ENCODE peak calls at places on chromosome 9, in five cellular contexts. O, U, T, V and J are unnamed samples.

GRCh38 chr9:97689401-97689800 is 7.7 kb downstream of the XPA start:
- DNase-seq in U (no peak), V (peak; percentile 17), O (no peak), T (no peak), J (no peak)

GRCh38 chr9:84397822-84398221 is 57.3 kb upstream of the SLC28A3 start:
- DNase-seq in U (no peak), O (no peak), V (peak; percentile 62), T (peak; percentile 67), J (peak; percentile 68)

GRCh38 chr9:72951520-72952393 is 1.1 kb downstream of the ALDH1A1 start:
- DNase-seq in T (no peak), O (no peak), V (no peak), U (no peak), J (no peak)

GRCh38 chr9:92664394-92665152 is 5.4 kb downstream of the IPPK start:
- DNase-seq in V (peak; percentile 31), T (peak; percentile 10), O (no peak), U (peak; percentile 18), J (no peak)

GRCh38 chr9:133113928-133114351 is 7.1 kb downstream of the RALGDS start:
- DNase-seq in V (peak; percentile 5), T (no peak), U (no peak), O (peak; percentile 49), J (no peak)

GRCh38 chr9:98067184-98067583 is 10.7 kb downstream of the NANS start:
- DNase-seq in T (no peak), V (no peak), O (no peak), U (no peak), J (no peak)

GRCh38 chr9:113349434-113350337 is at the start of gene BSPRY:
- DNase-seq in V (no peak), U (peak; percentile 29), O (no peak), T (no peak), J (no peak)

GRCh38 chr9:100554935-100555401 is 22.9 kb upstream of the CAVIN4 start:
- DNase-seq in O (no peak), V (peak; percentile 64), U (no peak), T (peak; percentile 59), J (peak; percentile 31)

GRCh38 chr9:95778957-95779356 is 96.5 kb upstream of the ERCC6L2 start:
- DNase-seq in O (no peak), T (peak; percentile 56), U (no peak), V (peak; percentile 93), J (peak; percentile 94)

GRCh38 chr9:117734523-117735314 is 30.5 kb downstream of the TLR4 start:
- DNase-seq in U (no peak), T (peak; percentile 50), V (no peak), O (no peak), J (peak; percentile 9)

GRCh38 chr9:100587375-100587774 is 9.5 kb downstream of the CAVIN4 start:
- DNase-seq in T (no peak), O (no peak), V (peak; percentile 23), U (no peak), J (no peak)

GRCh38 chr9:108786756-108787663 is 68.8 kb downstream of the ACTL7B start:
- DNase-seq in T (peak; percentile 50), O (no peak), V (peak; percentile 1), U (no peak), J (peak; percentile 39)

GRCh38 chr9:95857122-95857521 is 18.4 kb upstream of the ERCC6L2 start:
- DNase-seq in T (peak; percentile 72), O (no peak), V (peak; percentile 87), U (no peak), J (peak; percentile 70)

GRCh38 chr9:83962165-83962564 is 17.9 kb downstream of the HNRNPK start:
- DNase-seq in O (no peak), V (peak; percentile 23), U (no peak), T (no peak), J (peak; percentile 45)

GRCh38 chr9:117153021-117153420 is 261.8 kb downstream of the ASTN2 start:
- DNase-seq in T (peak; percentile 1), O (no peak), U (no peak), V (peak; percentile 57), J (peak; percentile 19)

GRCh38 chr9:100222674-100223073 is 123.6 kb downstream of the INVS start:
- DNase-seq in V (peak; percentile 53), O (no peak), T (peak; percentile 58), U (no peak), J (peak; percentile 56)

GRCh38 chr9:109968702-109969450 is 188.9 kb downstream of the PALM2AKAP2 start:
- DNase-seq in U (no peak), T (peak; percentile 37), V (peak; percentile 54), O (peak; percentile 38), J (peak; percentile 38)

GRCh38 chr9:126630458-126631237 is 16.9 kb downstream of the LMX1B start:
- DNase-seq in U (no peak), T (no peak), O (no peak), V (no peak), J (no peak)

GRCh38 chr9:16154570-16155078 is 601.8 kb downstream of the CCDC171 start:
- DNase-seq in O (no peak), V (no peak), T (no peak), U (no peak), J (peak; percentile 35)

GRCh38 chr9:133737071-133737773 is 930 bp downstream of the SARDH start:
- DNase-seq in O (no peak), V (no peak), T (no peak), U (no peak), J (no peak)

GRCh38 chr9:78286946-78287388 is 10.0 kb upstream of the PSAT1 start:
- DNase-seq in O (no peak), V (no peak), T (no peak), U (no peak), J (no peak)

GRCh38 chr9:86660146-86660545 is 287.2 kb downstream of the GAS1 start:
- DNase-seq in O (no peak), U (no peak), T (peak; percentile 77), V (peak; percentile 94), J (peak; percentile 88)

GRCh38 chr9:5621327-5621726 is 7.6 kb upstream of the RIC1 start:
- DNase-seq in T (peak; percentile 71), V (peak; percentile 87), O (no peak), U (no peak), J (peak; percentile 87)

GRCh38 chr9:79742145-79742820 is 170.5 kb downstream of the TLE4 start:
- DNase-seq in U (no peak), V (no peak), T (peak; percentile 36), O (peak; percentile 38), J (no peak)

GRCh38 chr9:110443878-110444245 is 106.2 kb upstream of the TXNDC8 start:
- DNase-seq in V (peak; percentile 80), U (no peak), O (no peak), T (no peak), J (peak; percentile 90)

DNA sequence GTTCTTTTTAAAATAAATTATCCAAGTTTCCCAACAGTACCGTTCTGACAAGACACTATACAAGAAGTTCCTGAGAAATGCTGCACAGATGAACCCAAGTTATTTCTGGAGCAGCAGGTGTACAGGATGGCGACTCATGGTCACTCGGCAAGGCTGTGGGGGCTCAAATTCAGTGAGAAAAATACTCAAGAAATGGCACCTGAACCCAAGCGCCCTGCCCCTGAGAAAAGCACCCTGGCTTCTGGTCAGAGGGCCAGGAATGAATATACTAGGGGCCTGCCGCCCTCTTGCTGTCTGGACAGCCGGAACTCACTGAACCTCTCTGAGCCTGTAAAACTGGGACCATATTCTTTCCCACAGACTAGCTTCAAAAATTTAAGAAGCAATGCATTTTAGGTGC is 1.6 kb downstream of the RAPGEF1 start:
- DNase-seq in T (no peak), O (no peak), V (no peak), U (no peak), J (no peak)
- H3K4me3 ChIP-seq in T (peak overlapping the region; percentile 69), O (peak overlapping the region; percentile 60), V (no peak overlapping the region), U (peak overlapping the region; percentile 85), J (peak overlapping the region; percentile 75)

DNA sequence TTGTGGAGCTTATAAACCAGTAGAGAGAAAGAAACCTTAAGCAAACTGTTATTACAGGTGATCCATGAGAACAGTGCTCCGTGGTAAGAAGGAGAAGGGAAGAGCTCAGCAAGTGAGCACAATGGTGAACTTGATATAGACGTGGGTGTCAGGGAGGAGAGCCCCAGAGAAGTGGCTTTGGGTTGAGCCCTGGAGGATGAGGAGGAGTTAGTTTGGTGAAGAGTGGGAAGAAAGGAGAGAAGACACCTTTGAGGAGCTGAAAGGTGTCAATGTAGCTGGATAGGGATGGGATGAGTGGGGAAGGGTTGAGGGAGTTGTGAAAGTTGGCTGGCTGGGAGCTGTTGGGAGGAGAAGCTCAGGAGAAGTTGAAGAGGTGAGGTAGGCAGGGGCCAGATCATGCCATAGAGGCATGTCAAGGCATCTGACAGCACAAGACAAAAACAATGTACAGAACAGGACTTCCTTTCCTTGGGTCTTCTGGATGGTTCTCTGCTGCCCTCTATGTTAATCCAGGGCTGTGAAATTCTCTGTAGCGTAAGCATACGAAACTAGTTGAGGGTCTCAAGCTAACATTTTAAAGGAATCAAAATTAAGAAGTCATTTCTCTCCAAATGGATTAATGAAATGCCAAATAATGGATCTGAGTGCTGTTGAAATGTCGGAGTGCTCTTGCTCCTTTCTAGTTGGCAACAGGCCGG is 501.9 kb downstream of the KDM4C start:
- DNase-seq in V (no peak), O (no peak), T (no peak), U (no peak), J (no peak)
- TF ChIP-seq CTCF in V (no peak), O (no peak), T (peak; percentile 13), U (no peak), J (peak; percentile 17)

GRCh38 chr9:88535226-88535931 is 401 bp downstream of the NXNL2 start:
- DNase-seq in T (no peak), U (no peak), O (no peak), V (no peak), J (no peak)
- H3K4me3 ChIP-seq in T (peak overlapping the region; percentile 63), U (peak overlapping the region; percentile 24), O (peak overlapping the region; percentile 46), V (peak overlapping the region; percentile 67), J (peak overlapping the region; percentile 64)

GRCh38 chr9:71210326-71210725 is 88.9 kb upstream of the TRPM3 start:
- DNase-seq in T (no peak), O (no peak), V (no peak), U (no peak), J (no peak)
- TF ChIP-seq CTCF in T (no peak), O (no peak), V (no peak), U (no peak), J (no peak)